ENCODE peak calls at places on chromosome 15, in nine cellular contexts. N is HFF-Myc; Z is HCEC 1CT; X is AG10803; K is activated effector memory CD4-positive, alpha-beta T cell treated with Interleukin-2 at 50 U/mL for 16 hours; H is activated CD4-positive, alpha-beta T cell treated with anti-CD3 and anti-CD28 coated beads, Interleukin-2, amount 50 U/mL, for 24 hours; B is epithelial cell of proximal tubule; S is Right ventricle myocardium superior; L is T-helper 1 cell. P is an unnamed sample.

GRCh38 chr15:77528968-77529319 is 103.8 kb downstream of the LINGO1 start:
- DNase-seq in X (no peak), Z (no peak), N (no peak), L (no peak), H (no peak), B (no peak), S (no peak), K (no peak), P (no peak)

GRCh38 chr15:60858511-60859085 is 370.5 kb downstream of the RORA start:
- DNase-seq in S (no peak), K (no peak), B (no peak), Z (no peak), H (no peak), N (no peak), X (peak; percentile 24), L (no peak), P (no peak)

GRCh38 chr15:42239528-42240245 is 31.6 kb upstream of the VPS39 start:
- DNase-seq in X (peak; percentile 16), K (no peak), L (no peak), N (no peak), H (no peak), S (no peak), B (no peak), Z (peak; percentile 11), P (no peak)

GRCh38 chr15:85793641-85794597 is 806 bp downstream of the KLHL25 start:
- DNase-seq in B (no peak), K (peak; percentile 36), H (peak; percentile 14), L (peak; percentile 26), N (no peak), Z (peak; percentile 25), S (peak; percentile 55), X (peak; percentile 33), P (no peak)

GRCh38 chr15:67542192-67542461 is 376 bp upstream of the MAP2K5 start:
- DNase-seq in L (no peak), B (no peak), X (no peak), S (no peak), K (no peak), H (no peak), N (no peak), Z (no peak), P (no peak)

GRCh38 chr15:98803228-98804056 is 155.1 kb downstream of the IGF1R start:
- DNase-seq in N (no peak), K (no peak), S (no peak), L (no peak), X (no peak), B (no peak), H (no peak), Z (peak; percentile 71), P (no peak)

GRCh38 chr15:55710286-55710685 is 32.7 kb downstream of the PRTG start:
- DNase-seq in B (no peak), Z (no peak), S (no peak), L (no peak), N (no peak), H (no peak), X (peak; percentile 4), K (no peak), P (no peak)

GRCh38 chr15:40313531-40314398 is 6.0 kb upstream of the PLCB2 start:
- DNase-seq in X (peak; percentile 32), B (no peak), S (no peak), L (no peak), K (no peak), Z (no peak), N (no peak), H (no peak), P (peak; percentile 89)

GRCh38 chr15:31440754-31441298 is 114.2 kb downstream of the KLF13 start:
- DNase-seq in Z (no peak), H (no peak), L (peak; percentile 26), S (peak; percentile 86), B (no peak), X (peak; percentile 41), N (no peak), K (peak; percentile 26), P (no peak)

P was measured in COR-L47.